ENCODE peak calls at places on chromosomes 3 and 15, in seven cellular contexts. R is mesothelial cell of epicardium, B is cardiac fibroblast, D is HFF-Myc, P is PC-9, L is OCI-LY7, S is AG04450. T is an unnamed sample.

GRCh38 chr3:101303089-101303731 is 17.2 kb downstream of the IMPG2 start:
- DNase-seq in R (no peak), B (peak), D (no peak), P (no peak), L (no peak), S (peak), T (no peak)

GRCh38 chr15:90451215-90451850 is 63.3 kb downstream of the IQGAP1 start:
- DNase-seq in R (no peak), B (peak), D (peak), P (peak), L (no peak), S (no peak), T (no peak)

GRCh38 chr3:21750831-21751391 is at the start of gene ZNF385D:
- DNase-seq in R (peak), B (peak), D (peak), P (peak), L (no peak), S (no peak), T (peak)

GRCh38 chr15:67808821-67809220 is 16.5 kb upstream of the SKOR1 start:
- DNase-seq in R (no peak), B (no peak), D (no peak), P (no peak), L (no peak), S (no peak), T (no peak)

GRCh38 chr3:56917740-56918568 is 116.2 kb upstream of the ARHGEF3 start:
- DNase-seq in R (no peak), B (no peak), D (no peak), P (no peak), L (peak), S (no peak), T (no peak)

GRCh38 chr15:99385865-99386264 is 134.6 kb downstream of the LRRC28 start:
- DNase-seq in R (no peak), B (peak), D (no peak), P (peak), L (no peak), S (peak), T (no peak)

GRCh38 chr3:42491876-42492507 is 10.5 kb upstream of the VIPR1 start:
- DNase-seq in R (peak), B (no peak), D (no peak), P (no peak), L (no peak), S (no peak), T (no peak)

GRCh38 chr3:15205934-15206661 is at the start of gene CAPN7:
- DNase-seq in R (peak), B (peak), D (peak), P (peak), L (peak), S (peak), T (peak)

GRCh38 chr3:13896473-13897154 is 16.7 kb upstream of the WNT7A start:
- DNase-seq in R (no peak), B (peak), D (peak), P (peak), L (peak), S (peak), T (peak)

GRCh38 chr15:83654379-83655236 is 685 bp downstream of the ADAMTSL3 start:
- DNase-seq in R (peak), B (no peak), D (no peak), P (no peak), L (no peak), S (no peak), T (no peak)
- TF ChIP-seq CTCF in R (no peak), B (no peak), D (no peak), P (no peak), L (no peak), S (no peak), T (no peak)

DNA sequence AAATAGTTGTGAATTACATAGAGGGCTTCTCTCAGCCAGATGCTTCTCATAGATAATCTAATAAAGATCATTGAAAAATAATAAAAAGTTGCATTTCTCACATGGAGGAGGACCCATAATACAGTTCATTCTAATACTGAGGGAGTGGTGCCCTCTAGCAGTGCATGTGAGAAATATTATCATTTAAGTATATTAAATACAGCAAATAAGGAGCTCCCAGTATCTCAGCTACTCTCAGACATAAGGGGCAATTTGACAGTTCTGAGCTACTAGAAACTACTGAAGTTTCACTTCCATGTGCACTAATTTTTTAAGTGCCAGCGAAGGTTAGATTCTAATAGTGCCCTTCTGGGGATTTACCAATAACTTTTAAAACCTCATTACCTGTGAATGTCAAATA is 188.3 kb downstream of the IL5RA start:
- DNase-seq in R (no peak), B (peak), D (no peak), P (no peak), L (peak), S (no peak), T (no peak)
- TF ChIP-seq CTCF in R (no peak), B (no peak), D (no peak), P (peak), L (peak), S (no peak), T (peak)

DNA sequence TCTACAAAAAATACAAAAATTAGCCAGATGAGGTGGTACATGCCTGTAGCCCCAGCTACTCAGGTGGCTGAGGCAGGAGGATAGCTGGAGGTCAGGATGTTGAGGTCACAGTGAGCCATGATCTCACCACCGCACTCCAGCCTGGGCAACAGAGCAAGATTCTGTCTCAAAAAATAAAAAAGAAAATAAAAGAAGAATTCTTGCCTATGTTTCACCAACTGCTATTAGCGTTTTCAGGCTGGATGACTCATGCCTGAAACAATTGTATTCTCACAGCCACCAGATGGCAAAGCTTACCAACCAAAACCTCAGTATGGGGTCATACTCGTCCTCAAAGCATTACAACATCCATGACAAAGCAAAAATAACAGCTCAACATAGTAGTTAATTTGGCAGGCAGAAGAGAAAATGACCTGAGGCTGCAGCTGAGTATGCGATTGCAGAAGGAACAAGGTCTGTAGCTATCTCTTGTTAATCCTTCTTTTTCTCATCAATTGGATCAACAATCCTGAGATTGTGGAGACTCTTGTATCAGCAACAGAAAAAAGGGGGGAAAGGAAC is 52.2 kb downstream of the TP53BP1 start:
- DNase-seq in R (no peak), B (peak), D (peak), P (peak), L (peak), S (peak), T (no peak)
- TF ChIP-seq CTCF in R (no peak), B (peak), D (peak), P (peak), L (peak), S (peak), T (no peak)

DNA sequence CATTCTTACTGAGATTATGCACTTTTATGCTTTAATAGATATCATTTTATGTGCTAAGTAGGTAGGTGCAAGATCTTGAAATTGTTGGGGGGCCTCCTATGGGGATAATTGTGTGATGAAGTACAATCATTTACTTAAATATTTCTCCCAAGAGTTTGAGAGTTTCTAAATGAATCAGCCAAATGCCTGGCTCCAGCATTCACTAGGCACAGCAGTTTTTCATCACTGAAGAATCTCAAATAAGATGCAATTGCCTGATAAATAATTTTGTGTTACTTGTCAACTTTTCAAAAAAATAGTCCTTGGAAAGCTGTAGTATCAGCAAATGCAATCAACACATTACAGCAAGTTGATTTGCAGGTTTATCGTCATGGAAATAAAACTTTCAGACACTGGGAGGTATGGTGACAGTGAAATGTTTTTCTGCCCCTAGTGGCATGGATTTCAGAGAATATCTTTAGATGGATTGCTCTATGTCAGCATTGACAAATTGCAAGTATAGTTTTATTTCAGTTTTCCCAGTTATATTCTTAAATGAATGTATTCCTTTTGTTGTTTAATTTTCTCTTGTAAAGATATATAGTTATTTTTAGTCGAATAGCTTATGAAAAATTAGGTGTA is 167.1 kb downstream of the NEK11 start:
- DNase-seq in R (no peak), B (peak), D (no peak), P (no peak), L (no peak), S (no peak), T (no peak)
- TF ChIP-seq CTCF in R (no peak), B (peak), D (no peak), P (no peak), L (peak), S (no peak), T (no peak)

T was measured in progenitor cell of endocrine pancreas.